ENCODE peak calls at places on chromosomes 5 and 9, in five cellular contexts. J is SJCRH30, R is tibial artery, F is SJSA1, H is IMR-90. Y is an unnamed sample.

GRCh38 chr9:98281281-98281680 is 25.8 kb upstream of the TBC1D2 start:
- DNase-seq in J (no peak), R (no peak), F (no peak), H (no peak), Y (no peak)

GRCh38 chr5:74433255-74434123 is 207.0 kb downstream of the ENC1 start:
- DNase-seq in J (peak; percentile 27), R (no peak), F (no peak), H (peak; percentile 22), Y (no peak)

GRCh38 chr9:4508246-4508906 is 18.1 kb downstream of the SLC1A1 start:
- DNase-seq in J (no peak), R (no peak), F (no peak), H (peak; percentile 53), Y (no peak)

GRCh38 chr9:118961857-118962256 is 407.4 kb downstream of the BRINP1 start:
- DNase-seq in J (peak; percentile 93), R (no peak), F (no peak), H (peak; percentile 8), Y (no peak)

GRCh38 chr9:35945341-35946018 is 12.5 kb downstream of the OR2S2 start:
- DNase-seq in J (peak; percentile 95), R (peak; percentile 78), F (peak; percentile 76), H (peak; percentile 85), Y (peak; percentile 63)

GRCh38 chr5:54357371-54358058 is 47.1 kb upstream of the ARL15 start:
- DNase-seq in J (no peak), R (no peak), F (no peak), H (no peak), Y (no peak)

GRCh38 chr5:54217826-54218503 is 92.4 kb downstream of the ARL15 start:
- DNase-seq in J (peak; percentile 80), R (no peak), F (no peak), H (peak; percentile 82), Y (no peak)

GRCh38 chr5:80054682-80055081 is 19.5 kb downstream of the THBS4 start:
- DNase-seq in J (no peak), R (no peak), F (no peak), H (peak; percentile 53), Y (no peak)

GRCh38 chr5:61328791-61329617 is 3.1 kb upstream of the ZSWIM6 start:
- DNase-seq in J (peak; percentile 29), R (no peak), F (no peak), H (no peak), Y (no peak)

GRCh38 chr5:127813633-127814171 is 110.5 kb downstream of the CCDC192 start:
- DNase-seq in J (peak; percentile 64), R (no peak), F (peak; percentile 89), H (peak; percentile 91), Y (no peak)

GRCh38 chr5:62457071-62457470 is 44.5 kb downstream of the IPO11 start:
- DNase-seq in J (no peak), R (no peak), F (no peak), H (peak; percentile 29), Y (no peak)

GRCh38 chr5:178667109-178667508 is 40.3 kb upstream of the CLK4 start:
- DNase-seq in J (no peak), R (no peak), F (no peak), H (no peak), Y (no peak)

GRCh38 chr5:37940931-37941623 is 101.2 kb upstream of the GDNF start:
- DNase-seq in J (no peak), R (no peak), F (no peak), H (no peak), Y (no peak)

GRCh38 chr9:7979591-7979990 is 180.0 kb upstream of the DMAC1 start:
- DNase-seq in J (no peak), R (no peak), F (no peak), H (no peak), Y (no peak)

DNA sequence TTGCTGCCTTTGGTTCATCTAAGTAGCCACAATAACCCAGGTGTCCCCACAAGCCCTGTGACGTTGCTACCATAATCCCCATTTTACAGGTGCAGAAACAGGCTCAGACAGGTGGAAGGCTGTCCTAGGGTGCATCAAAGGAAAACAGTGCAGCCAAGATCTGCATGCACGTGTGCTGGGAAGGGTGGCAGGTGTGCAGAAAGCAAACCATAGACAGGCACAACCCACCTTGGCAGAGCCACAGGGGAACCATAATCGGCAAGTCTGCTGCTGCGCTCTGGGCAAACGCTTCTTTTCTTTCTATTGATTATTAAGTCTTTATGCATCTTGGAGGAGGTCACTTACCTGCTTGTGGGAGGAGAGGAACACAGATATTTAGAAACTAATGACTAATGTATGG is 7.1 kb downstream of the NSG2 start:
- DNase-seq in J (no peak), R (no peak), F (no peak), H (no peak), Y (no peak)
- H3K27me3 ChIP-seq in J (no peaks in the 10 kb centered on the region), R (no peaks in the 10 kb centered on the region), F (no peaks in the 10 kb centered on the region), H (no peaks in the 10 kb centered on the region), Y (no peaks in the 10 kb centered on the region)

DNA sequence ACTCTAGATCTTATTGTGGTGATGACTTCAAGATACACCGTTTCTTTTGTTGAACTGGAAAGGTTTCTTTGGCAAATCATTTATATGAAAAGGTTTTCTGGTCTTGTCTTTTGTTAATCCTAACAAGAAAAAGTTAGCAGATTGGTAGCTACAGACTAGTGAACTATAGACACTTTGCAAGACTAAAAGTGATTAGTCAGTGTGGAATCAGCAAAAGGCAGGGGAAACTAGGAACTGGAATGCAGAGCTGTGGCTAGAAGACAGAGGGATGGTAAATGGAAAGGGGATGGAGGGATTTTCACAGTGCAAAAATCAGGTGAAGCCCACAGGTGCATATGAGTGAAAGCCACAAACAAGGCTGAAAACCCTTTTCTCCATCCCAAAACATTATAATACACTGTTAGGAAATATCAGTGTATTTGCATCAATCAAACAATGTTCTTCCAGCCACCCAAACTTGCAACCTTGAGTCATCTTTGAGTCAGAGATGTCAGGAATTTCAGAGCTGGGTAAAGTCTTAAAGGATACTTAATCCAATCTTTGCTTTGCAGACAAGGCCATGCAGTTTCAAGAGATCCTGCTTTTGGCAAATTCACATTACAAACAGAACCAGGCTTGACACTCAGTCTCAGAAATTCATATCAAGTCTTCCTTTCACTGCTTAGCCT is 52.7 kb downstream of the PLK2 start:
- DNase-seq in J (no peak), R (no peak), F (no peak), H (peak; percentile 88), Y (no peak)
- H3K4me1 ChIP-seq in J (peaks cover 22% of the 10 kb centered on the region), R (no peaks in the 10 kb centered on the region), F (peaks cover 26% of the 10 kb centered on the region), H (peaks cover 4% of the 10 kb centered on the region), Y (no peaks in the 10 kb centered on the region)

GRCh38 chr9:134175291-134175807 is 11.0 kb upstream of the RNU6ATAC start:
- DNase-seq in J (peak; percentile 74), R (no peak), F (no peak), H (no peak), Y (no peak)
- H3K27me3 ChIP-seq in J (peaks cover 37% of the 10 kb centered on the region), R (no peaks in the 10 kb centered on the region), F (peaks cover 16% of the 10 kb centered on the region), H (peaks cover 38% of the 10 kb centered on the region), Y (no peaks in the 10 kb centered on the region)

GRCh38 chr5:77639624-77640023 is 1.1 kb upstream of the OTP start:
- DNase-seq in J (no peak), R (no peak), F (no peak), H (no peak), Y (no peak)
- H3K4me1 ChIP-seq in J (no peaks in the 10 kb centered on the region), R (no peaks in the 10 kb centered on the region), F (peaks cover 3% of the 10 kb centered on the region), H (no peaks in the 10 kb centered on the region), Y (peaks cover 32% of the 10 kb centered on the region)

GRCh38 chr9:132183715-132184114 is 21.9 kb downstream of the NTNG2 start:
- DNase-seq in J (no peak), R (no peak), F (no peak), H (no peak), Y (no peak)

GRCh38 chr9:132183134-132183533 is 21.3 kb downstream of the NTNG2 start:
- DNase-seq in J (no peak), R (no peak), F (no peak), H (no peak), Y (no peak)

GRCh38 chr9:132187006-132187760 is 25.3 kb downstream of the NTNG2 start:
- DNase-seq in J (no peak), R (no peak), F (no peak), H (no peak), Y (no peak)

GRCh38 chr9:132182609-132183073 is 20.8 kb downstream of the NTNG2 start:
- DNase-seq in J (peak; percentile 31), R (no peak), F (no peak), H (no peak), Y (no peak)

DNA sequence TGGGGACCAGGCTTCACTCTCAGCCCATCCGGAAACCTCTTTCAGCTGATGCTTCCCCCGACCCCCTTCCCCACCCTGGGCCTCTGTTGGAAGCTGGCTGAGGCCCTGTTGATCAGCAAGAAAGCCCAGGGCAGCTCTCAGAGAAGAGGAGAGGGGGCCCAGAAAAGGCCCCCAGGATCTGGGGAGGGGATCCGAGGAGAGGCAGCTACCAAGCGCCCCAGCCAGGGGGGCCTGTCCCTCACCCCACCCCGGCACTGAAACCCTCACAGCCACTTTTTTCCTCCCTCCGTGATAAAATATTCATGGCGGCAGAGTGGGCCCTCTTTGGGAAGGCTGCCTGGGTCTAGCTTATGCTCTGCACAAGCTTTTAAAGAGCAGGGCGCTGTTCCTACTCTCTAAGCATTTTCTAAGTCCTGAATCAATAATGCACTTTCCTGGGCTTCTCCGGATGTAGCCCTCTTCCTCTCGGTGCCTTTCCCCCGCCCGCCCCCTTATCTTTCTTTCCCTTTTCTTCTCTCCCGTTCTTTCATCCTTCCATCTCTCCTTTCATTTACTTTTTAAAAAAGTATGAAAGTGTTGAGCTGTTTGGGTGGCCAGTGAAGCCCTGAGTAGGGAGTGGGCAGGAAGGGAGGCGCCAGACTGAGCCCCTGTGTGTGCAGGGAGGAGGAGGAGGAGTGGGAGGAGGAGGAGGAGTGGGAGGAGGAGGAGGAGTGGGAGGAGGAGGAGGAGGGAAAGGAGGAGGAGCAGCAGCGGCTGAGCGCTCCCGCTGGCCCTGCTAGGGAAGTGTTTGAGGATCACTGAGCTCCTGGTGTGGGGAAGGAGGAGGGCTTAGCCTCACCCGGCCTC is 23.5 kb downstream of the NTNG2 start:
- DNase-seq in J (no peak), R (no peak), F (no peak), H (no peak), Y (no peak)
- H3K27me3 ChIP-seq in J (peaks cover 94% of the 10 kb centered on the region), R (no peaks in the 10 kb centered on the region), F (peaks cover 55% of the 10 kb centered on the region), H (peaks cover 62% of the 10 kb centered on the region), Y (peaks cover 26% of the 10 kb centered on the region)

GRCh38 chr5:159022178-159022556 is 77.5 kb downstream of the EBF1 start:
- DNase-seq in J (peak; percentile 86), R (peak; percentile 34), F (no peak), H (peak; percentile 86), Y (no peak)
- H3K4me1 ChIP-seq in J (peaks cover 11% of the 10 kb centered on the region), R (no peaks in the 10 kb centered on the region), F (peaks cover 11% of the 10 kb centered on the region), H (peaks cover 5% of the 10 kb centered on the region), Y (peaks cover 22% of the 10 kb centered on the region)

DNA sequence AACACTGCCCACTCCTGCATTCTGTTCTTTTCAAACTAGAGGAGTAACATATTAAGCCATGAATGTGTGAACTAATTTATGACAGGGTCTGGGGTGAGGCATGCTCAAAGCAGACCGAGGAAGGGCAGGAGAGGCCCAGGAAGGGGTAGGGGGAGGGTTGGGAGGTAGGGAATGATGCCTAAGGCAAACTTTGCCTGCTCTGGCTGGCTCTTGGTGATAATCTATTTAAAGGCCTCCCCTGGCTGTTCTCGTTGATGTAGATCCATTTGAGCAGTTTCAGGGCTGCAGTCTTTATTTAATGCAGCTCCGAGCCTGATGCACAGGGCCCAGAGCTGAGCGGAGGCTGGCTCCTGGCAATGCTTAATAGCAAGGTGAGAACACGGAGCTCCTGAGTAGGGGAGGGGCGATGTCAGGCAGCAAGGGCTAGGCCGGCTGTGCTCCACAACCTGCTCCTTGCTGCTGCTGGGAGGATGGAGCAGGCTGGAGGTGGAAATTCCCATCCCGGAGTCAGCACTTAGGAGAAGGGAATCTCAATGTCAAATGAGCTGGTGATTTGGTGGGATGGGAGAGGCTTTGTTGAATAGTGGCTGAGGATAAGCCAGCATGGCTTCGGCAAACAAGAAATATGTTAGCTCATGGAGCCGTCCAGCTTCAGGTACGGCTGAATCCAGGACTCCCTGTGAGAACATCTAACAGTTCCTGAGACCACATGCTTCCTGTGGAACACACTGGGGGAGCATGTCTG is 73.2 kb upstream of the UNC5A start:
- DNase-seq in J (no peak), R (peak; percentile 14), F (peak; percentile 39), H (no peak), Y (no peak)
- H3K27me3 ChIP-seq in J (peaks cover 28% of the 10 kb centered on the region), R (no peaks in the 10 kb centered on the region), F (peaks cover 79% of the 10 kb centered on the region), H (peaks cover 84% of the 10 kb centered on the region), Y (peaks cover 14% of the 10 kb centered on the region)

Y was measured in gastrocnemius medialis.